ENCODE peak calls at places on chromosomes 1 and 21, in seven cellular contexts. H is H9, U is neuronal stem cell, J is IMR-90, K is H1, S is mesenchymal stem cell, B is trophoblast cell. N is an unnamed sample.

GRCh38 chr1:110048923-110049601 is 14.6 kb downstream of the STRIP1 start:
- DNase-seq in U (no peak), B (no peak), H (no peak), S (no peak), J (no peak), K (no peak), N (no peak)

GRCh38 chr1:183063349-183063748 is 40.1 kb downstream of the LAMC1 start:
- DNase-seq in J (peak), B (no peak), U (no peak), S (no peak), K (no peak), H (no peak), N (no peak)

GRCh38 chr21:43684424-43684823 is 25.1 kb downstream of the RRP1B start:
- DNase-seq in U (no peak), J (no peak), B (no peak), S (no peak), K (no peak), H (no peak), N (no peak)

GRCh38 chr1:47031585-47031984 is 8.1 kb downstream of the CYP4X1 start:
- DNase-seq in H (no peak), U (no peak), J (no peak), B (no peak), S (no peak), K (no peak), N (peak)

GRCh38 chr1:103576065-103576464 is 4.7 kb downstream of the AMY2B start:
- DNase-seq in B (no peak), S (no peak), K (no peak), J (peak), H (no peak), U (no peak), N (no peak)

GRCh38 chr1:165842363-165843129 is 15.1 kb downstream of the UCK2 start:
- DNase-seq in K (no peak), H (no peak), J (peak), B (no peak), S (peak), U (no peak), N (peak)

GRCh38 chr1:118335372-118335771 is 150.3 kb upstream of the SPAG17 start:
- DNase-seq in J (peak), U (no peak), S (no peak), H (no peak), B (no peak), K (no peak), N (no peak)

GRCh38 chr1:25737151-25737550 is 62.8 kb upstream of the SELENON start:
- DNase-seq in U (no peak), H (no peak), S (no peak), K (no peak), J (no peak), B (no peak), N (no peak)

GRCh38 chr1:209048961-209049669 is 534.4 kb upstream of the CAMK1G start:
- DNase-seq in S (peak), J (no peak), U (no peak), K (no peak), B (no peak), H (no peak), N (peak)

GRCh38 chr1:23555949-23556640 is 3.2 kb downstream of the ID3 start:
- DNase-seq in S (peak), B (peak), J (peak), U (no peak), K (peak), H (peak), N (peak)

GRCh38 chr21:41641821-41642368 is 125.0 kb downstream of the RIPK4 start:
- DNase-seq in U (no peak), H (no peak), K (no peak), J (peak), S (peak), B (peak), N (peak)

GRCh38 chr1:56403321-56403720 is 176.0 kb downstream of the PLPP3 start:
- DNase-seq in B (no peak), U (no peak), H (no peak), J (peak), S (peak), K (no peak), N (no peak)

GRCh38 chr1:89288051-89288340 is 15.3 kb upstream of the GBP5 start:
- DNase-seq in U (no peak), J (no peak), H (no peak), S (no peak), K (no peak), B (no peak), N (no peak)

GRCh38 chr1:8590696-8591351 is 226.6 kb downstream of the RERE start:
- DNase-seq in J (no peak), K (no peak), U (no peak), H (no peak), B (peak), S (no peak), N (no peak)

GRCh38 chr1:191174298-191174697 is 696.6 kb upstream of the BRINP3 start:
- DNase-seq in B (no peak), U (no peak), J (peak), K (no peak), S (no peak), H (no peak), N (peak)

GRCh38 chr1:44300882-44301281 is 54.2 kb downstream of the ERI3 start:
- DNase-seq in K (no peak), S (no peak), J (no peak), H (no peak), B (no peak), U (peak), N (no peak)

GRCh38 chr1:40305451-40305850 is 11.6 kb downstream of the COL9A2 start:
- DNase-seq in B (no peak), J (no peak), H (peak), U (no peak), S (no peak), K (no peak), N (no peak)

GRCh38 chr1:89608627-89609338 is 24.1 kb upstream of the LRRC8C start:
- DNase-seq in B (no peak), J (no peak), S (no peak), H (no peak), K (no peak), U (no peak), N (no peak)

GRCh38 chr21:14119038-14119437 is 91.7 kb downstream of the LIPI start:
- DNase-seq in B (no peak), U (no peak), H (no peak), J (peak), K (no peak), S (no peak), N (peak)

GRCh38 chr1:218557731-218558130 is 212.6 kb downstream of the TGFB2 start:
- DNase-seq in J (no peak), K (no peak), S (no peak), H (peak), U (no peak), B (no peak), N (no peak)

GRCh38 chr1:154405762-154406571 is 824 bp downstream of the IL6R start:
- DNase-seq in K (peak), J (peak), H (no peak), U (peak), B (peak), S (peak), N (peak)

GRCh38 chr21:32135401-32136363 is 143.2 kb downstream of the MIS18A start:
- DNase-seq in S (no peak), B (no peak), U (no peak), H (peak), K (peak), J (peak), N (no peak)

GRCh38 chr1:117060441-117061317 is 553 bp downstream of the TTF2 start:
- DNase-seq in B (peak), S (peak), K (no peak), U (no peak), H (no peak), J (peak), N (peak)

GRCh38 chr1:60874703-60875102 is 207.7 kb upstream of the NFIA start:
- DNase-seq in H (no peak), U (no peak), B (peak), S (no peak), K (no peak), J (peak), N (peak)

GRCh38 chr1:30011970-30012369 is 711.4 kb downstream of the MATN1 start:
- DNase-seq in B (no peak), K (no peak), U (no peak), S (no peak), H (no peak), J (no peak), N (no peak)

GRCh38 chr1:243421784-243422183 is 165.9 kb downstream of the SDCCAG8 start:
- DNase-seq in B (no peak), H (peak), J (peak), U (no peak), S (peak), K (no peak), N (peak)

GRCh38 chr1:64196074-64196869 is 7.2 kb upstream of the UBE2U start:
- DNase-seq in H (no peak), K (no peak), U (no peak), S (no peak), B (no peak), J (no peak), N (no peak)

GRCh38 chr1:161864577-161864976 is 98.5 kb downstream of the ATF6 start:
- DNase-seq in H (no peak), B (no peak), S (peak), U (no peak), J (peak), K (no peak), N (no peak)

GRCh38 chr1:189350983-189351616 is 1126.6 kb downstream of the BRINP3 start:
- DNase-seq in K (no peak), B (no peak), U (no peak), J (no peak), H (no peak), S (no peak), N (no peak)

DNA sequence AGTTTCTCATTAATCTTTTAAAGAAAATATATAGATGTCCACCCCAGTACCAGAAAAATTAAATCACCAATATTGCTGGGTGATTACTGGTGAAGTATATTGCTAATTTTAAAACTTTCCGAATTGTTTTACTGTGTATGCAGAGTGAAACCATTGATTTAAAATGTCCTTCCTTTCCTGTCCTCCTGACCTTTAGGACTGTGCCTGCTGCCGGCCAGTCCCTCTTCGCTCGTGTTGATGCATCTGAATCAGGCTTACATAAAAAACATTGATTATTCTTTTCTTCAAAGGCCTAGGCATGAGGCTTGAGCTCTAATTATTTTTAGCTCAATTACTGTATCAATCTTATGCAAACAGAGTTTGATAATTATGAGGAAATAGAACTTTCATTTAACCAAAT is 1128.1 kb downstream of the BRINP3 start:
- DNase-seq in K (no peak), U (no peak), S (no peak), J (no peak), B (no peak), H (no peak), N (no peak)
- H4K8ac ChIP-seq in K (no peak), U (no peak), S (no peak), J (no peak), B (no peak), H (no peak), N (no peak)

DNA sequence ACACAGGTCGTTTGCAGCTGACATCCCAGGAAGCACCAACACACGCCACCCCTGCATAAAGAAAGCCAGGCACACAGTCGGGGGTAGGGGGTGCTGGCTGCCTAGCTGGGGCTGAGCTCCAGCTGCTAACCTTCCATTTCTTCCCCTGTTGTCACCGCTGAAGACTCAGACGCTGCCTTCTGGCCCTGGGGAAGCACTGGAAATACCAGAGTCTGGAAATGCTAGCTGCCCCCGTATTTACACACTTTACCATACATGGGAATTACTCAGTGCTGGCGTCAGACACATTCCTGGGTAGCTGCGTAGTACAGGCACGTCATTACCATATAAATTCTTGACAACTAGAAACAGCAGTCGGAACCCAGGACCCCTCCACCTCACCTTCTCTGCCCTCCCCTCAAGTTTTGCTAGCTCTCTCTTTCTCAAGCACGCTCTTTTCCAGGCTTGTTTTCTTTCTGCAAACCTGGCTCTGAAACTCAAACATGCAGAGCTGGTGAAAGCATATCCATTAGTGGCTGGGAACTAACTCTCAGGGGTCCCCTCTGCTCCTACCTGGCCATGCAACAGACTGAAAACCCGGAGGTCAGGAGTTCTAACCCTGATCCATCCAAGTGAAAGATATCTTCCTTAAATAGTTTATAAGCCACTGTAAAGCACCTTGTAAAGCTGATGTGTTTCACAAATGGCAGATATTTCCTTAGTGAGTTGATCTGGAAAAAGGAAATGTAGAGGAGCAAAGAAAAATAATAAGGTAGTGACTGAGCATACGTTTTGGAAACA is 3.3 kb downstream of the CSRP1 start:
- DNase-seq in B (peak), S (peak), K (no peak), H (peak), J (peak), U (no peak), N (peak)
- H3K27ac ChIP-seq in B (peak), S (peak), K (peak), H (peak), J (peak), U (peak), N (peak)

GRCh38 chr21:45166931-45167330 is 92.6 kb downstream of the ADARB1 start:
- DNase-seq in J (no peak), H (no peak), S (no peak), B (peak), K (no peak), U (no peak), N (no peak)

GRCh38 chr21:45167796-45168222 is 93.4 kb downstream of the ADARB1 start:
- DNase-seq in H (no peak), J (peak), U (no peak), K (no peak), B (no peak), S (no peak), N (no peak)

GRCh38 chr21:45169682-45170081 is 95.3 kb downstream of the ADARB1 start:
- DNase-seq in U (no peak), S (no peak), B (no peak), J (no peak), H (no peak), K (no peak), N (no peak)

GRCh38 chr21:45169001-45169400 is 94.6 kb downstream of the ADARB1 start:
- DNase-seq in J (no peak), S (no peak), K (no peak), B (no peak), U (no peak), H (no peak), N (no peak)

GRCh38 chr21:45168522-45168921 is 94.1 kb downstream of the ADARB1 start:
- DNase-seq in J (no peak), U (no peak), K (no peak), H (no peak), B (no peak), S (no peak), N (no peak)
- H4K8ac ChIP-seq in J (peak), U (no peak), K (no peak), H (no peak), B (no peak), S (no peak), N (no peak)

GRCh38 chr1:115678141-115678540 is 36.4 kb downstream of the VANGL1 start:
- DNase-seq in S (no peak), J (no peak), H (no peak), B (peak), K (no peak), U (no peak), N (peak)
- H3K27ac ChIP-seq in S (no peak), J (no peak), H (no peak), B (peak), K (no peak), U (no peak), N (no peak)